ENCODE peak calls at places on chromosomes 2 and 18, in ten cellular contexts. L, M, G, D, O, B, E, I, C and N are unnamed samples.

GRCh38 chr2:235414422-235414821 is 79.4 kb upstream of the AGAP1 start:
- DNase-seq in L (no peak), M (no peak), G (no peak), D (no peak), O (no peak), B (no peak), E (no peak), I (no peak), C (peak), N (no peak)

GRCh38 chr2:7992612-7993596 is 689.0 kb upstream of the ID2 start:
- DNase-seq in L (no peak), M (no peak), G (peak), D (no peak), O (peak), B (no peak), E (no peak), I (no peak), C (no peak), N (no peak)

GRCh38 chr2:189217546-189217945 is 38.0 kb upstream of the COL5A2 start:
- DNase-seq in L (peak), M (no peak), G (no peak), D (peak), O (peak), B (no peak), E (no peak), I (peak), C (peak), N (no peak)

GRCh38 chr18:23354625-23355024 is 98.5 kb upstream of the RIOK3 start:
- DNase-seq in L (no peak), M (peak), G (peak), D (peak), O (peak), B (peak), E (no peak), I (no peak), C (no peak), N (no peak)

GRCh38 chr2:105857076-105857740 is 112.5 kb downstream of the NCK2 start:
- DNase-seq in L (no peak), M (no peak), G (peak), D (no peak), O (no peak), B (no peak), E (no peak), I (no peak), C (no peak), N (no peak)

GRCh38 chr18:11178951-11179549 is 29.7 kb upstream of the PIEZO2 start:
- DNase-seq in L (no peak), M (no peak), G (no peak), D (peak), O (no peak), B (no peak), E (no peak), I (no peak), C (no peak), N (no peak)

GRCh38 chr2:186543561-186544131 is 46.2 kb upstream of the ITGAV start:
- DNase-seq in L (no peak), M (no peak), G (peak), D (peak), O (peak), B (no peak), E (no peak), I (no peak), C (peak), N (no peak)

GRCh38 chr2:85470850-85471800 is 52.6 kb downstream of the SH2D6 start:
- DNase-seq in L (no peak), M (peak), G (peak), D (no peak), O (peak), B (no peak), E (no peak), I (no peak), C (no peak), N (no peak)

GRCh38 chr2:17839959-17840358 is 23.7 kb downstream of the MSGN1 start:
- DNase-seq in L (no peak), M (no peak), G (no peak), D (no peak), O (no peak), B (no peak), E (no peak), I (no peak), C (no peak), N (no peak)

GRCh38 chr18:62450546-62451395 is 72.1 kb upstream of the ZCCHC2 start:
- DNase-seq in L (no peak), M (peak), G (peak), D (peak), O (peak), B (peak), E (peak), I (no peak), C (peak), N (peak)

GRCh38 chr18:78986018-78986481 is 6.4 kb downstream of the SALL3 start:
- DNase-seq in L (no peak), M (peak), G (no peak), D (no peak), O (no peak), B (no peak), E (peak), I (peak), C (peak), N (no peak)

GRCh38 chr2:238727585-238728321 is 120.1 kb upstream of the TWIST2 start:
- DNase-seq in L (no peak), M (no peak), G (no peak), D (peak), O (peak), B (no peak), E (no peak), I (no peak), C (no peak), N (no peak)

GRCh38 chr2:102070058-102070642 is 72.4 kb upstream of the IL1R1 start:
- DNase-seq in L (no peak), M (peak), G (no peak), D (peak), O (peak), B (no peak), E (no peak), I (no peak), C (no peak), N (peak)

GRCh38 chr2:219766658-219767057 is 139.2 kb downstream of the SLC4A3 start:
- DNase-seq in L (no peak), M (no peak), G (no peak), D (no peak), O (no peak), B (no peak), E (no peak), I (no peak), C (no peak), N (no peak)

GRCh38 chr2:159960413-159960812 is 102.0 kb downstream of the PLA2R1 start:
- DNase-seq in L (no peak), M (no peak), G (peak), D (peak), O (peak), B (no peak), E (peak), I (no peak), C (no peak), N (no peak)

GRCh38 chr18:78238404-78239089 is 741.1 kb upstream of the SALL3 start:
- DNase-seq in L (peak), M (no peak), G (no peak), D (no peak), O (no peak), B (no peak), E (no peak), I (peak), C (peak), N (no peak)

GRCh38 chr2:157786663-157787363 is 89.3 kb downstream of the ACVR1 start:
- DNase-seq in L (no peak), M (no peak), G (no peak), D (no peak), O (no peak), B (peak), E (no peak), I (no peak), C (no peak), N (no peak)

GRCh38 chr2:74938264-74938663 is 20.2 kb upstream of the POLE4 start:
- DNase-seq in L (no peak), M (no peak), G (no peak), D (no peak), O (no peak), B (no peak), E (no peak), I (no peak), C (no peak), N (no peak)

GRCh38 chr2:216474925-216475670 is 23.5 kb upstream of the RPL37A start:
- DNase-seq in L (no peak), M (no peak), G (no peak), D (no peak), O (no peak), B (no peak), E (no peak), I (no peak), C (no peak), N (peak)

GRCh38 chr2:10330700-10331032 is 28.0 kb downstream of the HPCAL1 start:
- DNase-seq in L (no peak), M (no peak), G (no peak), D (no peak), O (no peak), B (no peak), E (no peak), I (no peak), C (no peak), N (no peak)

GRCh38 chr2:10331702-10332401 is 29.1 kb downstream of the HPCAL1 start:
- DNase-seq in L (no peak), M (no peak), G (no peak), D (no peak), O (no peak), B (no peak), E (no peak), I (no peak), C (no peak), N (no peak)

GRCh38 chr2:10332402-10333246 is 29.9 kb downstream of the HPCAL1 start:
- DNase-seq in L (no peak), M (no peak), G (no peak), D (no peak), O (no peak), B (peak), E (no peak), I (peak), C (peak), N (no peak)

GRCh38 chr2:10329880-10330699 is 27.4 kb downstream of the HPCAL1 start:
- DNase-seq in L (no peak), M (peak), G (no peak), D (peak), O (peak), B (no peak), E (no peak), I (no peak), C (no peak), N (no peak)

GRCh38 chr2:10331033-10331701 is 28.5 kb downstream of the HPCAL1 start:
- DNase-seq in L (peak), M (no peak), G (no peak), D (peak), O (no peak), B (peak), E (peak), I (no peak), C (peak), N (peak)
- H3K9ac ChIP-seq in L (no peak), M (no peak), G (no peak), D (no peak), O (no peak), B (peak), E (peak), I (no peak), C (no peak), N (no peak)

DNA sequence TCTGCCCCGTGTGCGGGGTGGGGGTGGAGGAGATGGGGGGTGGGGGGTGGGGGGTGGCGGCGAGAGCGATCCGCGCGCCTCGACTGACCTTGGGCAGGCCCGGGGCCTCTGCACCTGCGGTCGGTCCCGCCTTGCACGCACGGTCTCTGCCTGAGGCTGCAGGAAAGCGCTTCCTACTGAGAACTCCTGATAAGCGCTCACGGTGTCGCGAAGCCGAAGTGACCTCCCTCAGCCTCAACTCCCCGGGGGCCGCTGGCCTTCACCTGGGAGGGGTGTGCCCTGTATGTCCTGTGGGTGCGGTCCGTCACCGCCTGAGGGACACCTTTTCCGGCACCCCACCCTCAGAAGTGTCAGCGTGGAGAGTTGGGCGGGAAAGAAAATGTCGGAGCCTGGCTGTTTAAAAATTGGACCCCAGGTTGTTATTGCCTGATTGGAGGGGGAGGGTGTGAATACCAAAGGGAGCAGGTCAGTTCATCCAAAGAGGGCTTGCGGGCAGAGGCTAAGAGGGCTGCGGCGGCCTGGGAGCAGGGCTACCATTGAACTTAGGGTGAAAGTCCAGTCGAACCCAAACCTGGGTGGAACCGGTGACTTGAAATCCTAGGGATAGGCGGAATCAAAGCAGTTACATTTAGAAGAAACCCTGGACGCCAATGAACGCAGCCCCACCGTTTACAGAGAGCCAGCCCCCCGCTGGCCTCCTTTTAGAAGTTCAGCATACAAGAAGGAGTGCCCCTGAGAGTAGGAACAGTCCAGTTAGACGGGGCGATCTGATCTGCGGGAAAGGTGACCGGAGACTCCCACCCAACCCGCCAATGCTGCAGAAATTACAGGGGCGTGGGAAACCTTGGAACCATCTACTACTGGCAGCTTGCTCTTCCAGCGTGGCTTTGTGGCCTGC is 1.2 kb downstream of the MAL start:
- DNase-seq in L (no peak), M (no peak), G (no peak), D (no peak), O (no peak), B (no peak), E (no peak), I (no peak), C (peak), N (peak)
- H3K9ac ChIP-seq in L (no peak), M (no peak), G (no peak), D (no peak), O (no peak), B (no peak), E (no peak), I (no peak), C (no peak), N (peak)

DNA sequence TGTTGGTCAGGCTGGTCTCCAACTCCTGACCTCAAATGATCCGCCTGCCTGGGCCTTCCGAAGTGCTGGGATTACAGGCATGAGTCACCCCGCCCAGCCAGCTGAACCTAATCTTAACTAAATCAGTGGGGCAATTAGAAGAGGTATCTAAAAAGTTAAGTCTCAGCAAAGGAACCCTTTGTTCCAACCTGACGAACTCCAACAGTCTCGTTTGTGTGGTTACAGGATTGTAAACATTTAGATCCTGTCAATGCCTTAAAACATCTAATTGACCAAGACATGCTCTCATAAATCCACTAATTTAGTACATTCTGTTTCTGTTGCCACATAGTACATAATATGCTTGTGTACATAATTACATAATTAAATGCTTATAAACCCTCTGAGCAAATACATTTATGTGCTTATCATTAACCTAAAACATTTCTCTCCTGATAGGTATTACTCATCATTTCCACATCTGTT is 31.1 kb upstream of the STK39 start:
- DNase-seq in L (no peak), M (peak), G (peak), D (peak), O (peak), B (no peak), E (peak), I (peak), C (peak), N (no peak)
- H3K9ac ChIP-seq in L (no peak), M (no peak), G (no peak), D (no peak), O (no peak), B (no peak), E (no peak), I (no peak), C (no peak), N (no peak)

DNA sequence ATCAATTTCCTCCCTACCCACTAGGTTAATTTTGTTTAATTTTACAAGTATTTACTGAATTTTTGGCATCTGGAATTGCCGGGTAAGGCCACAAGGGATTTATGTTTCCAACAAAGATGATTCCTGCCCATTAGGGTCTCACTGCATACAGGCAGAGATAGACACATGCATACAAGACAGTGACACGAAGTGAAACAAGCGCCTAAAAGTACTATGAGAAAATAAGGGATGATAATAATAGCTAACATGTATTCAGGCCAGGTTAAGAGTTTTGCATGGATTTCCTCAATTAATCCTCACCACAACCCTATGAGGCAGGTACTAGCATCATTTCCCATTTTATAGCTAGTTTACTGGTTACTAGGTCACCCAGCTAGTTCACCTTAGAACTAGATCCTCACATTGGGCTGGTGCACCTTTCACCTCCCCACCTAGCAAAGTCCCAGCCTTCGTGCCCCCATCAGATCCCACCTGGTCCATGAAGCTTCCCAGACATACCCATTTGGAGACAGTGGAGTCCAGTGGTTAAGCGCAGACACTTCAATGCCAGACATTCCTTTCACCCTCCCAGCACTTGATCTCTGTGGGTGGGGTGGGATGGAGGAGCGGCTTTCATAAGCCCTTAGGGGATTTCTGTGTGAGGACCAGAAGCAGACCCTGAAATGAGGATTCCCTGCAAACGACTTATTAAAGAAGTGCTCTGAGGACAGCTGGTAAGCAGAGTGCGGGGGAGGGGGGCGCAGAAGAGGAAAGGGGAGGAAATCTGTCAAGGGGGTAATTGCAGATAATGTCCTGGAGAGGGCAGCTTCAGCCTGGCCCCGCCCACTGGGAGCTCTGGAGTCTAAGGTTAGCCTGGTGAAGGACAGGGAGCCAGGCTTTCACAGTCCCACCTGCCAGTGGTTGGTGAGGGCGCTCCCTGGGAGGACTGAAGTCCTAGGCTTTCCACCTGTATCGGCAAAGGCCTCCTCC is 5.8 kb upstream of the DGUOK start:
- DNase-seq in L (peak), M (peak), G (no peak), D (peak), O (peak), B (peak), E (peak), I (peak), C (peak), N (no peak)
- H3K9ac ChIP-seq in L (no peak), M (no peak), G (no peak), D (no peak), O (no peak), B (peak), E (no peak), I (no peak), C (no peak), N (no peak)

DNA sequence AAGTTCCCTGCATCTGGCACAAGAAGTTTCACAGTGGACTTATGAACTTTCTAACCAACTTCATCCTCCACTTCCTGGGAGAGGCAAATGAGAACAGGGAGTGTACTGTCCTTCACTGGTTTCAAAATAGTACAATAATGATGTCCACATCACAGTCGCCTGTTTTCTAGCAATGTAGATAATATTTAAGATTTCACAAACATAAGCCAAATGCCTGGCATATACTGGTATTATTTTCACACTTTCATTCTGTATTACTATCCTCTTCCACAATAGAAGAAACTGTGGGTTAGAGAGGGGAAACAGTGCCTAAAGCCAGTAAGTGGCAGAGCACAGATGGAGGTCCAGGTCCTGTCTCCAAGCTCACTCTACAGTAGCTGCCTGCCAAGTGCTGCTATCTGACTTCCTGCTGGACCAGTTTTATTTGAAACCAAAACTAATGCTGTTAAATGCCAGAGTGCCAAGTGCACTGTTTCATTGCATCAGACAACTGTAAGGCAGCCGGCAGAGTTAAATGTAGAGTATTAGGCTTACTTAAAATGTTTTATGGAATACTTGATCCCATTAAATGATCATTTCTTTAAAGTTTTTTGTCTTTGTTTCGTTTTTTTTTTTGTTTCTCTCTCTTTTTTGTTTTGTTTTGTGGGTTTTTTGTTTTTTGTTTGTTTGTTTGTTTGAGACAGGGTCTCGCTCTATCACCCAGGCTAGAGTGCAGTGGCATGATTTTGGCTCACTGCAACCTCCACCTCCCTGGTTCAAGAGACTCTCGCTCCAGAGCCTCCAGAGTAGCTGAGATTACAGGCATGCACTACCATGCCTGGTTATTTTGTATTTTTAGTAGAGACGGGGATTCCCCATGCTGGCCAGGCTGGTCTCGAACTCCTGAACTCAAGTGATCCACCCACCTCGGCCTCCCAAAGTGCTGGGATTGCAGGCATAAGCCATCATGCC is 15.1 kb downstream of the COBLL1 start:
- DNase-seq in L (no peak), M (peak), G (peak), D (no peak), O (peak), B (no peak), E (no peak), I (no peak), C (no peak), N (no peak)
- H3K9ac ChIP-seq in L (no peak), M (peak), G (peak), D (no peak), O (no peak), B (no peak), E (no peak), I (no peak), C (no peak), N (no peak)